ENCODE peak calls at places on chromosomes 13 and 19, in eight cellular contexts. Z is Peyer's patch, Y is fibroblast of lung, N is breast epithelium, J is heart right ventricle, L is osteoblast, S is BE2C, E is ascending aorta. G is an unnamed sample.

GRCh38 chr19:11377237-11377636 is 2.8 kb downstream of the SWSAP1 start:
- DNase-seq in Z (no peak), Y (peak; percentile 91), N (no peak), J (no peak), L (peak; percentile 94), S (peak; percentile 37), E (no peak), G (no peak)

GRCh38 chr19:23283925-23284324 is 33.7 kb upstream of the ZNF724 start:
- DNase-seq in Z (peak; percentile 84), Y (peak; percentile 10), N (peak; percentile 27), J (peak; percentile 12), L (no peak), S (peak; percentile 71), E (peak; percentile 73), G (peak; percentile 40)

GRCh38 chr19:56538254-56538760 is 441 bp upstream of the ZFP28 start:
- DNase-seq in Z (peak; percentile 93), Y (peak; percentile 90), N (peak; percentile 87), J (peak; percentile 95), L (peak; percentile 99), S (peak; percentile 95), E (peak; percentile 93), G (no peak)

GRCh38 chr13:23752111-23753001 is 136.8 kb downstream of the MIPEP start:
- DNase-seq in Z (no peak), Y (no peak), N (no peak), J (no peak), L (no peak), S (no peak), E (no peak), G (no peak)

GRCh38 chr13:97849305-97849704 is 104.2 kb upstream of the IPO5 start:
- DNase-seq in Z (no peak), Y (peak; percentile 43), N (no peak), J (no peak), L (peak; percentile 62), S (no peak), E (no peak), G (no peak)

GRCh38 chr13:42567772-42568428 is 6.1 kb upstream of the TNFSF11 start:
- DNase-seq in Z (no peak), Y (no peak), N (no peak), J (no peak), L (no peak), S (no peak), E (no peak), G (no peak)

GRCh38 chr13:30002577-30002976 is 152.2 kb upstream of the UBL3 start:
- DNase-seq in Z (no peak), Y (peak; percentile 93), N (no peak), J (no peak), L (peak; percentile 80), S (no peak), E (no peak), G (no peak)

GRCh38 chr19:3065675-3066357 is 3.5 kb upstream of the TLE5 start:
- DNase-seq in Z (peak; percentile 83), Y (no peak), N (no peak), J (no peak), L (peak; percentile 8), S (no peak), E (no peak), G (peak; percentile 68)

GRCh38 chr13:28337196-28338045 is 157.5 kb downstream of the FLT1 start:
- DNase-seq in Z (no peak), Y (peak; percentile 79), N (no peak), J (peak; percentile 27), L (peak; percentile 80), S (no peak), E (no peak), G (no peak)

GRCh38 chr13:110819203-110820014 is 95.5 kb downstream of the ANKRD10 start:
- DNase-seq in Z (peak; percentile 90), Y (peak; percentile 33), N (peak; percentile 48), J (peak; percentile 69), L (peak; percentile 96), S (peak; percentile 71), E (peak; percentile 88), G (peak; percentile 72)

GRCh38 chr13:29845440-29846056 is 4.9 kb downstream of the UBL3 start:
- DNase-seq in Z (no peak), Y (peak; percentile 27), N (no peak), J (no peak), L (no peak), S (no peak), E (no peak), G (no peak)

GRCh38 chr19:16351133-16351809 is 26.6 kb downstream of the KLF2 start:
- DNase-seq in Z (no peak), Y (peak; percentile 48), N (no peak), J (no peak), L (peak; percentile 91), S (no peak), E (no peak), G (no peak)

GRCh38 chr19:31555634-31556215 is 206.5 kb upstream of the TSHZ3 start:
- DNase-seq in Z (no peak), Y (no peak), N (no peak), J (no peak), L (no peak), S (no peak), E (no peak), G (peak; percentile 43)

GRCh38 chr19:38430931-38431330 is 2.6 kb upstream of the RYR1 start:
- DNase-seq in Z (no peak), Y (no peak), N (no peak), J (no peak), L (peak; percentile 55), S (no peak), E (no peak), G (no peak)

GRCh38 chr13:40732658-40733057 is 38.3 kb downstream of the MRPS31 start:
- DNase-seq in Z (no peak), Y (no peak), N (no peak), J (no peak), L (no peak), S (no peak), E (no peak), G (no peak)

GRCh38 chr19:17090501-17091074 is 15.0 kb downstream of the MYO9B start:
- DNase-seq in Z (peak; percentile 68), Y (peak; percentile 73), N (no peak), J (no peak), L (peak; percentile 84), S (no peak), E (no peak), G (no peak)

GRCh38 chr19:41589371-41589770 is 13.4 kb downstream of the CEACAM21 start:
- DNase-seq in Z (no peak), Y (no peak), N (no peak), J (no peak), L (no peak), S (no peak), E (no peak), G (no peak)

GRCh38 chr13:48962281-48962680 is 13.4 kb upstream of the FNDC3A start:
- DNase-seq in Z (no peak), Y (peak; percentile 27), N (no peak), J (no peak), L (no peak), S (no peak), E (no peak), G (no peak)

GRCh38 chr19:29687897-29688728 is 22.9 kb downstream of the PLEKHF1 start:
- DNase-seq in Z (no peak), Y (peak; percentile 80), N (no peak), J (no peak), L (peak; percentile 84), S (no peak), E (no peak), G (no peak)

GRCh38 chr13:53250272-53250875 is 221.8 kb downstream of the OLFM4 start:
- DNase-seq in Z (no peak), Y (peak; percentile 61), N (no peak), J (peak; percentile 13), L (no peak), S (peak; percentile 43), E (no peak), G (peak; percentile 72)
- TF ChIP-seq CTCF in Z (peak; percentile 31), Y (peak; percentile 53), N (peak; percentile 54), J (peak; percentile 66), L (peak; percentile 75), S (peak; percentile 86), E (no peak), G (peak; percentile 68)

GRCh38 chr13:60757481-60757880 is 360.5 kb downstream of the TDRD3 start:
- DNase-seq in Z (no peak), Y (no peak), N (no peak), J (no peak), L (no peak), S (no peak), E (no peak), G (no peak)

GRCh38 chr13:60755380-60756163 is 358.6 kb downstream of the TDRD3 start:
- DNase-seq in Z (no peak), Y (peak; percentile 2), N (no peak), J (no peak), L (no peak), S (no peak), E (no peak), G (peak; percentile 40)

GRCh38 chr13:60756306-60756705 is 359.3 kb downstream of the TDRD3 start:
- DNase-seq in Z (no peak), Y (peak; percentile 24), N (no peak), J (no peak), L (no peak), S (no peak), E (no peak), G (no peak)

GRCh38 chr13:60758637-60759036 is 361.6 kb downstream of the TDRD3 start:
- DNase-seq in Z (no peak), Y (no peak), N (no peak), J (no peak), L (no peak), S (no peak), E (no peak), G (no peak)

GRCh38 chr13:60759499-60759898 is 362.5 kb downstream of the TDRD3 start:
- DNase-seq in Z (no peak), Y (peak; percentile 44), N (no peak), J (no peak), L (no peak), S (no peak), E (no peak), G (no peak)
- H3K4me3 ChIP-seq in Z (no peak overlapping the region), Y (no peak overlapping the region), N (no peak overlapping the region), J (no peak overlapping the region), L (no peak overlapping the region), S (no peak overlapping the region), E (no peak overlapping the region), G (no peak overlapping the region)

GRCh38 chr19:50912727-50913716 is 1.8 kb upstream of the KLK4 start:
- DNase-seq in Z (no peak), Y (no peak), N (no peak), J (no peak), L (peak; percentile 78), S (no peak), E (no peak), G (no peak)
- H3K27me3 ChIP-seq in Z (no peaks in the 10 kb centered on the region), Y (peaks cover 9% of the 10 kb centered on the region), N (peaks cover 56% of the 10 kb centered on the region), J (no peaks in the 10 kb centered on the region), L (peaks cover 37% of the 10 kb centered on the region), S (peaks cover 20% of the 10 kb centered on the region), E (no peaks in the 10 kb centered on the region), G (no peaks in the 10 kb centered on the region)

DNA sequence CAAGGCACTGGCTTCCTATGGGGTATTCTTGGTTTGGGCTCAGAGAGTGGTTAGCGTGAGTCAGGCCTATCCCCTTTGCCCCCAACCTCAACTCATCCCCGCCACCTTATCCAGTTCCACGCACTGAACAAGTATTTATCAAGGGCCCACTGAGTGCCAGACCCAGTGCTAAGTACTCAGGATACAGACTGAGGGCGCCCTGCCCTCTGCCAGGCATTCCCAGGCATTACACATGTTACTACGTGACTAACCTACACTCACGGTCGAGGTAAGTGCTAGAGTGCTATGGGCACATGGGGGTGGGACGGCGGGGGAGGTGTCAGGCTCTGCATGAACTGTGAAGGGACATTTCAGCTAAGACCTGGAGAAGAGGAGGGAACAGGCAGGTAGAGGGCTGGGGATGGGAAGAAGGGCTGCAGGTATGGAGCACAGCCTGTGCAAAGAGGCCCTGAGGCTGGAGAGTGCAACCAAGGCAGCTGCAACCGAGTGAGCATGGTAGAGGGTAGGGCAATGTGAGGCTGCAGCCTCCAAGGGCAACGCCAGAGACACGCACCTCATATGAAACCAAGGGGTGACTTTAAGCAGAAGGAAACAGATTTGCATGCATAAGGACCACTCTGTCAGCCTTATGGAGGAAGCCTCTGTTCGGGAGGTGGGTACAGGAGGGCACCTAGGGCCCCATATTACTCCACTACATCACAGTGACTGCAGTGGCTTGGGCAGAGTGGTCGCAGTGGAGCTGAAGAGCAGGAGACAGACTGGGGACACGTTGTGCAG is 22.5 kb downstream of the DHRS12 start:
- DNase-seq in Z (no peak), Y (peak; percentile 31), N (no peak), J (no peak), L (peak; percentile 80), S (peak; percentile 57), E (no peak), G (no peak)
- TF ChIP-seq CTCF in Z (no peak), Y (no peak), N (peak; percentile 36), J (no peak), L (peak; percentile 52), S (peak; percentile 64), E (no peak), G (peak; percentile 18)